ENCODE peak calls at places on chromosomes 6 and 20, in seven cellular contexts. T is stomach; N is A549; O is lower lobe of right lung; F is BE2C; R is CD8-positive, alpha-beta T cell; P is cardiac muscle cell. I is an unnamed sample.
A peak's percentile ranks its signal among the peaks of the same experiment; 100 is the strongest.

GRCh38 chr6:146892613-146893401 is 294.0 kb downstream of the ADGB start:
- DNase-seq in F (no peak), R (no peak), O (no peak), P (no peak), T (no peak), N (no peak), I (no peak)

GRCh38 chr6:24936641-24937317 is 1.0 kb upstream of the RIPOR2 start:
- DNase-seq in R (no peak), P (no peak), N (no peak), T (no peak), O (no peak), F (no peak), I (no peak)

GRCh38 chr20:36170542-36171215 is 16.1 kb downstream of the EPB41L1 start:
- DNase-seq in R (no peak), P (no peak), T (no peak), F (no peak), O (no peak), N (no peak), I (no peak)

GRCh38 chr6:138945354-138945753 is 42.7 kb downstream of the REPS1 start:
- DNase-seq in N (peak; percentile 20), O (no peak), T (no peak), R (no peak), F (peak; percentile 41), P (no peak), I (no peak)

GRCh38 chr6:3825331-3825831 is 23.8 kb upstream of the FAM50B start:
- DNase-seq in F (no peak), N (peak; percentile 40), P (no peak), O (peak; percentile 69), R (no peak), T (peak; percentile 49), I (no peak)

GRCh38 chr6:31568537-31568961 is 3.5 kb upstream of the LTA start:
- DNase-seq in T (no peak), R (no peak), P (no peak), N (no peak), F (no peak), O (no peak), I (peak; percentile 68)

GRCh38 chr6:90212274-90212673 is 84.4 kb downstream of the BACH2 start:
- DNase-seq in F (no peak), P (no peak), O (no peak), T (no peak), R (no peak), N (no peak), I (no peak)

GRCh38 chr6:47098570-47098993 is 56.5 kb upstream of the ADGRF1 start:
- DNase-seq in N (no peak), O (no peak), F (no peak), T (no peak), R (no peak), P (no peak), I (no peak)

GRCh38 chr6:30990422-30991086 is 7.0 kb downstream of the MUC21 start:
- DNase-seq in T (no peak), R (no peak), P (no peak), O (no peak), N (no peak), F (no peak), I (peak; percentile 17)

GRCh38 chr20:53839423-53840176 is 230.8 kb downstream of the BCAS1 start:
- DNase-seq in N (no peak), R (peak; percentile 52), T (peak; percentile 52), O (peak; percentile 56), F (no peak), P (no peak), I (peak; percentile 75)

GRCh38 chr6:44666324-44666723 is 278.8 kb downstream of the CDC5L start:
- DNase-seq in P (no peak), N (no peak), R (no peak), T (no peak), F (no peak), O (no peak), I (no peak)

GRCh38 chr6:139378882-139379341 is 4.5 kb upstream of the CITED2 start:
- DNase-seq in O (no peak), P (no peak), F (no peak), N (peak; percentile 23), T (no peak), R (no peak), I (no peak)

GRCh38 chr20:22430154-22430745 is 154.1 kb downstream of the FOXA2 start:
- DNase-seq in N (peak; percentile 88), R (no peak), F (no peak), P (no peak), O (no peak), T (no peak), I (no peak)

GRCh38 chr6:164478426-164478825 is 831.0 kb downstream of the C6orf118 start:
- DNase-seq in F (no peak), P (no peak), O (no peak), R (no peak), N (no peak), T (no peak), I (no peak)

GRCh38 chr6:97958143-97958542 is 675.1 kb upstream of the MMS22L start:
- DNase-seq in P (no peak), O (peak; percentile 28), T (no peak), N (peak; percentile 0), F (no peak), R (no peak), I (no peak)

GRCh38 chr6:106750146-106750900 is 120.9 kb downstream of the QRSL1 start:
- DNase-seq in R (no peak), N (no peak), T (no peak), P (no peak), O (no peak), F (no peak), I (no peak)

GRCh38 chr6:167735498-167736201 is 91.1 kb upstream of the AFDN start:
- DNase-seq in T (peak; percentile 17), P (no peak), R (no peak), F (no peak), N (no peak), O (no peak), I (no peak)

GRCh38 chr6:167737205-167737830 is 89.4 kb upstream of the AFDN start:
- DNase-seq in R (no peak), O (no peak), F (no peak), P (no peak), T (peak; percentile 17), N (no peak), I (no peak)

GRCh38 chr6:167736486-167737204 is 90.1 kb upstream of the AFDN start:
- DNase-seq in O (no peak), N (no peak), R (no peak), F (no peak), T (peak; percentile 21), P (no peak), I (no peak)

GRCh38 chr6:167739721-167740475 is 86.8 kb upstream of the AFDN start:
- DNase-seq in R (no peak), O (no peak), P (no peak), T (peak; percentile 5), F (no peak), N (no peak), I (no peak)

DNA sequence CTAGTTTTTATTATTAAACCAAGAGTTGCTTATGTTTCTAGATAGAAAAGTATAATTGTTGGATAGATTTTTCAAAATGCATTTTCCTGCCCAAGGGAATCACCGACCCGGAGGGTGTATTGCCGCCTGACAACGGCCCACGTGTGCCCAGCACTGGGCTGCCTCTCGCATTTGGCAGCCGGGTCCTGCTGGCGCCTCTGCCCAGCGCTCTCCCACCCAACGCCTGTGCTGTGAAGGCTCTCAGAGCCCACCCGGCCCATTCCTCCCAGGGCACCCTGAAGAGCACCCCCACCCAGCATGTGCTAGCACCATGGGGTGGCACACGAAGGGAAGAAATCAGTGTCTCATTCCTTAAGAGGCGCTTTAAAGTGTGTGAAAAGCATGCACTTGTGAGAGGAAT is 88.3 kb upstream of the AFDN start:
- DNase-seq in F (no peak), O (no peak), T (peak; percentile 14), P (no peak), N (no peak), R (no peak), I (no peak)
- H3K4me1 ChIP-seq in F (no peaks in the 10 kb centered on the region), O (peaks cover 16% of the 10 kb centered on the region), T (peaks cover 7% of the 10 kb centered on the region), P (no peaks in the 10 kb centered on the region), N (peaks cover 4% of the 10 kb centered on the region), R (no peaks in the 10 kb centered on the region), I (no peaks in the 10 kb centered on the region)

GRCh38 chr6:43257746-43258145 is 14.5 kb downstream of the TTBK1 start:
- DNase-seq in N (no peak), R (no peak), F (no peak), P (no peak), O (no peak), T (no peak), I (no peak)

GRCh38 chr6:43260791-43261190 is 17.5 kb downstream of the TTBK1 start:
- DNase-seq in N (no peak), P (no peak), T (no peak), O (no peak), R (no peak), F (no peak), I (no peak)

GRCh38 chr6:43256670-43257664 is 13.7 kb downstream of the TTBK1 start:
- DNase-seq in N (no peak), F (no peak), P (no peak), O (no peak), T (no peak), R (no peak), I (no peak)

GRCh38 chr6:43258807-43259686 is 15.8 kb downstream of the TTBK1 start:
- DNase-seq in R (no peak), N (no peak), P (no peak), T (no peak), F (no peak), O (no peak), I (peak; percentile 45)

GRCh38 chr6:43258180-43258579 is 14.9 kb downstream of the TTBK1 start:
- DNase-seq in T (no peak), R (no peak), P (no peak), F (no peak), N (no peak), O (no peak), I (no peak)
- H3K4me3 ChIP-seq in T (no peak overlapping the region), R (no peak overlapping the region), P (no peak overlapping the region), F (no peak overlapping the region), N (no peak overlapping the region), O (no peak overlapping the region), I (no peak overlapping the region)

DNA sequence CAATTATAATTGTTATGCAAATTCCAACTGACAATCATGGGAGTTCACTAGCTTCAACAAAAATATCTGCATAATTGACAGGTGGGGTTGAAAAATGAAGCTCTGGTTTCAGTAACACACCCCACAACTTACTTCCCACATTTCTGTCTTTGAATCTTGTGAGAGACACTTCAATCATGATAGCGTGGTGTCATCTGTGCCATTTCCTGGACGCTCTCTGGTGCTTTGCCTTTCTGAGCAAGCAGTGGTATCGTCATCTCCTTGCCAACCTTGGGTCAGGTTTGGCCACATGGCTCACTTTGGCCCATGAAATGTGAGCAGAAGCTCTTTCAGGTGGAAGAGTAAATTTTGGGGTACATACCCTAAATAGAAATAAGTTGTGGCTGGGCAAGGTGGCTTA is 10.2 kb downstream of the BMP7 start:
- DNase-seq in N (no peak), F (no peak), R (no peak), O (no peak), P (no peak), T (no peak), I (no peak)
- H3K4me1 ChIP-seq in N (no peaks in the 10 kb centered on the region), F (peaks cover 6% of the 10 kb centered on the region), R (peaks cover 2% of the 10 kb centered on the region), O (no peaks in the 10 kb centered on the region), P (peaks cover 51% of the 10 kb centered on the region), T (peaks cover 5% of the 10 kb centered on the region), I (no peaks in the 10 kb centered on the region)

GRCh38 chr20:3210346-3210745 is 1.0 kb downstream of the ITPA start:
- DNase-seq in O (no peak), P (no peak), F (no peak), N (no peak), T (no peak), R (no peak), I (no peak)
- H3K4me3 ChIP-seq in O (peak overlapping the region; percentile 92), P (peak overlapping the region; percentile 81), F (peak overlapping the region; percentile 99), N (peak overlapping the region; percentile 84), T (peak overlapping the region; percentile 88), R (peak overlapping the region; percentile 64), I (peak overlapping the region; percentile 81)